ENCODE peak calls at places on chromosomes 6 and 20, in ten cellular contexts. X is fibroblast of lung, H is tibial artery, I is OCI-LY7, M is A549, T is uterus, V is stomach, Q is lung, N is psoas muscle, Y is left lung. W is an unnamed sample. For H3K4me1, the result is how much of the 10 kb centered on the place peaks cover.

GRCh38 chr6:37688088-37688850 is 9.4 kb downstream of the MDGA1 start:
- DNase-seq in I (peak), V (no peak), N (no peak), X (no peak), M (no peak), T (no peak), H (no peak), Q (no peak), Y (no peak), W (no peak)

GRCh38 chr6:112016335-112016734 is 37.6 kb upstream of the CCN6 start:
- DNase-seq in I (no peak), N (no peak), T (peak), H (no peak), X (peak), V (no peak), Y (no peak), M (no peak), Q (no peak), W (no peak)

GRCh38 chr6:25172819-25173218 is 106.4 kb upstream of the CARMIL1 start:
- DNase-seq in Y (no peak), I (no peak), T (no peak), X (peak), N (no peak), Q (no peak), H (no peak), V (no peak), M (peak), W (no peak)

GRCh38 chr6:1636971-1637871 is 27.5 kb downstream of the FOXC1 start:
- DNase-seq in I (peak), T (no peak), Y (no peak), V (peak), H (peak), X (peak), Q (no peak), M (peak), N (no peak), W (no peak)

GRCh38 chr20:2558581-2559301 is 22.4 kb downstream of the TMC2 start:
- DNase-seq in X (peak), H (no peak), M (no peak), N (no peak), I (no peak), T (no peak), Y (no peak), Q (peak), V (no peak), W (no peak)

GRCh38 chr6:166861304-166861703 is 95.0 kb downstream of the RNASET2 start:
- DNase-seq in H (no peak), M (no peak), T (no peak), X (no peak), N (no peak), I (no peak), Y (no peak), Q (no peak), V (no peak), W (no peak)

GRCh38 chr6:80227545-80227944 is 121.1 kb downstream of the BCKDHB start:
- DNase-seq in T (no peak), Y (no peak), M (no peak), I (no peak), Q (no peak), H (no peak), X (peak), V (no peak), N (no peak), W (no peak)

GRCh38 chr6:87700729-87701675 is 1.0 kb downstream of the AKIRIN2 start:
- DNase-seq in M (peak), Q (peak), T (peak), I (peak), V (no peak), H (peak), Y (peak), X (peak), N (peak), W (peak)

GRCh38 chr6:125546827-125547226 is 202.6 kb upstream of the HEY2 start:
- DNase-seq in H (peak), Y (no peak), N (no peak), Q (no peak), M (peak), V (no peak), I (no peak), T (no peak), X (no peak), W (peak)

GRCh38 chr20:33992145-33992922 is 1.4 kb upstream of the RALY start:
- DNase-seq in V (no peak), N (no peak), H (no peak), X (peak), Y (no peak), M (no peak), Q (no peak), I (no peak), T (no peak), W (no peak)

GRCh38 chr20:31496761-31497295 is 17.4 kb upstream of the HM13 start:
- DNase-seq in T (peak), N (peak), H (peak), Y (peak), X (no peak), Q (no peak), V (no peak), M (no peak), I (no peak), W (peak)

GRCh38 chr6:166361080-166361429 is 18.7 kb upstream of the SFT2D1 start:
- DNase-seq in T (no peak), X (no peak), I (no peak), Y (peak), Q (peak), H (no peak), N (peak), M (no peak), V (no peak), W (no peak)

GRCh38 chr6:18207949-18208348 is 52.7 kb downstream of the KDM1B start:
- DNase-seq in Y (no peak), I (no peak), N (no peak), H (no peak), Q (no peak), V (no peak), T (no peak), M (no peak), X (no peak), W (no peak)

GRCh38 chr6:116158641-116159040 is 32.7 kb upstream of the COL10A1 start:
- DNase-seq in V (no peak), H (no peak), Y (no peak), N (no peak), M (no peak), T (no peak), I (no peak), Q (no peak), X (peak), W (no peak)

GRCh38 chr6:20717743-20718142 is 183.5 kb downstream of the CDKAL1 start:
- DNase-seq in H (no peak), Y (no peak), X (no peak), I (no peak), Q (no peak), M (no peak), T (no peak), N (no peak), V (no peak), W (no peak)

GRCh38 chr6:131998255-131998982 is 47.2 kb upstream of the CCN2 start:
- DNase-seq in I (no peak), N (no peak), X (peak), M (no peak), Q (no peak), V (no peak), H (peak), T (no peak), Y (no peak), W (no peak)

GRCh38 chr6:9316831-9317230 is 881.5 kb upstream of the SLC35B3 start:
- DNase-seq in N (no peak), V (no peak), X (no peak), M (no peak), Y (no peak), I (no peak), H (no peak), T (no peak), Q (no peak), W (no peak)

GRCh38 chr6:67133973-67134372 is 1426.9 kb upstream of the EYS start:
- DNase-seq in Y (no peak), T (no peak), Q (no peak), M (no peak), X (no peak), H (no peak), I (no peak), V (no peak), N (no peak), W (no peak)
- H3K4me1 ChIP-seq in Y (under half), T (under half), Q (under half), M (under half), X (under half), H (under half), I (under half), V (under half), N (under half), W (under half)

GRCh38 chr6:107328081-107328480 is 131.3 kb downstream of the PDSS2 start:
- DNase-seq in H (no peak), Y (no peak), M (no peak), N (no peak), X (no peak), T (no peak), Q (no peak), I (no peak), V (no peak), W (no peak)

GRCh38 chr6:107330190-107330589 is 129.2 kb downstream of the PDSS2 start:
- DNase-seq in X (no peak), N (no peak), V (no peak), M (no peak), Y (no peak), T (no peak), Q (peak), H (no peak), I (peak), W (no peak)

GRCh38 chr6:107333491-107333890 is 125.9 kb downstream of the PDSS2 start:
- DNase-seq in X (no peak), V (no peak), Y (no peak), N (no peak), M (no peak), I (no peak), T (no peak), H (no peak), Q (no peak), W (no peak)

GRCh38 chr6:107331409-107332386 is 127.7 kb downstream of the PDSS2 start:
- DNase-seq in Y (no peak), N (no peak), H (no peak), X (peak), T (no peak), Q (no peak), V (no peak), M (no peak), I (no peak), W (no peak)

GRCh38 chr6:107329063-107329462 is 130.3 kb downstream of the PDSS2 start:
- DNase-seq in V (no peak), M (no peak), Y (no peak), X (no peak), Q (no peak), H (no peak), I (no peak), N (no peak), T (no peak), W (no peak)
- TF ChIP-seq CTCF in V (no peak), M (no peak), Y (no peak), X (no peak), Q (no peak), H (no peak), I (no peak), N (no peak), T (no peak), W (no peak)

DNA sequence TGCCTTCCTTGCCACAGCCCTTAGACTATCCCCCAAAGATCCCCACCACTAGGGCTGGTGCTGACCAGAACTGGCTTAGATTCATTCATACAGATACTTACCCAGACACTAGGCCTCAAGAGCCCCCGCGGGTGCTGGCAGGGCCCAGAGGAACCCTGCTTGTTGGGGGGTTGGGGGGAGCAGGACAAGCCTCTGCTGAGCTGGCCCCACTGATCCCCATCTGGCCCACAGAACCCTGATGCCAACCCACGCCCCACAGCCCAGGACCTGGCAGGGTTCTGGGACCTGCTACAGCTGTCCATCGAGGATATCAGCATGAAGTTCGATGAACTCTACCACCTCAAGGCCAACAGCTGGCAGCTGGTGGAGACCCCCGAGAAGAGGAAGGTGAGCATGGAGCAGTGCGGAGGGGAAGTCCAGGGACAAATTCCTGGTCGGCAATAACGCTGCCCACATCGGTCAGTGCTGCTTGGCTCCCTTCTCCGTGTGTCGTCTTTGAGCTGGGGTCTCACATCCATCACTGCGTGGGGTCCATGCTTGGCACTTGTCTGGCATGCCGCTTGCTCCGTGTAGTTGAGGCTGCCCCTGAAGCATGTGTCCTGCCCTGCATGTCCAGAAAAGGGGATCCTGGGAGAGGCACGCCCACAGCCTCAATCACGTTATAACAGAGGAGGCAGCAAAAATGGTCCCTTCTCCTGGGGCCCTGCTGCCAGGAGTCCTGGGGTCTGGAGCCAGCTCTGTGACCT is 15.5 kb upstream of the MYL9 start:
- DNase-seq in V (no peak), T (no peak), H (peak), I (no peak), X (no peak), M (no peak), Y (no peak), Q (no peak), N (no peak), W (no peak)
- H3K4me1 ChIP-seq in V (under half), T (under half), H (under half), I (under half), X (under half), M (under half), Y (under half), Q (under half), N (under half), W (under half)

GRCh38 chr6:53860511-53860910 is 65.7 kb downstream of the LRRC1 start:
- DNase-seq in Q (no peak), I (no peak), Y (no peak), V (no peak), T (no peak), M (no peak), H (no peak), N (no peak), X (no peak), W (no peak)

GRCh38 chr6:53866231-53866630 is 71.4 kb downstream of the LRRC1 start:
- DNase-seq in N (no peak), Q (no peak), M (no peak), V (no peak), I (no peak), X (peak), Y (no peak), H (no peak), T (no peak), W (no peak)

GRCh38 chr6:53861543-53861942 is 66.7 kb downstream of the LRRC1 start:
- DNase-seq in Q (no peak), Y (no peak), H (no peak), T (no peak), I (no peak), V (no peak), X (peak), N (no peak), M (no peak), W (no peak)

GRCh38 chr6:53858913-53859312 is 64.1 kb downstream of the LRRC1 start:
- DNase-seq in N (no peak), I (no peak), Y (no peak), V (no peak), M (no peak), X (no peak), Q (no peak), T (no peak), H (no peak), W (no peak)

GRCh38 chr6:53862517-53863457 is 68.0 kb downstream of the LRRC1 start:
- DNase-seq in Q (no peak), T (no peak), I (no peak), H (no peak), V (no peak), X (peak), N (no peak), M (no peak), Y (no peak), W (no peak)
- TF ChIP-seq CTCF in Q (no peak), T (no peak), I (no peak), H (peak), V (no peak), X (no peak), N (no peak), M (no peak), Y (no peak), W (no peak)

GRCh38 chr20:1373614-1374013 is 19.2 kb downstream of the FKBP1A start:
- DNase-seq in V (no peak), T (no peak), I (no peak), Q (no peak), Y (no peak), H (no peak), M (no peak), X (no peak), N (no peak), W (peak)
- H3K4me1 ChIP-seq in V (half or more), T (under half), I (under half), Q (under half), Y (half or more), H (under half), M (under half), X (under half), N (half or more), W (under half)

DNA sequence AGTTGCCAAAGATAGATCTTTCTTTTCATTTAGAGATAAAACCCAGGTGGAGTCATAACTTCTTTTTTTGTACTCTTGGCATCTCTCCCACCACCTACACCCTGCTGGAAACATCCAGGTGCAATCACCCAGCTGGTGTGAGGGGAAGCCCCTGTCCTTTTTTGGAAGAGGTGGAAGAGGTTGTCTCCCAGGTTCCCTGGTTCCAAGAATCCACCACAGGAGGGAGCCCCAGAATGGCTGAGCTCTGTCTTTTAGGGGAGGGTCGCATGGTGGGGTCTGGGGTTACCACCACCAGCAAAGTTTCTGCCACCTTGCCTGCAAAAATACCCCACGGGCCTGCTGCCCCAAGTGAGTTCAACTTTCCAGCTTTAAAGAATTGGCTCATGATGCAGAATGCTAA is 10.8 kb downstream of the SMOC2 start:
- DNase-seq in Y (no peak), M (no peak), X (no peak), Q (no peak), N (no peak), H (no peak), V (no peak), T (no peak), I (no peak), W (no peak)
- TF ChIP-seq CTCF in Y (peak), M (no peak), X (no peak), Q (no peak), N (no peak), H (peak), V (no peak), T (peak), I (no peak), W (no peak)

GRCh38 chr6:43511824-43512415 is 1.8 kb upstream of the LRRC73 start:
- DNase-seq in Y (no peak), H (no peak), I (no peak), V (no peak), Q (no peak), X (no peak), M (no peak), N (peak), T (no peak), W (no peak)
- H3K4me1 ChIP-seq in Y (half or more), H (under half), I (under half), V (under half), Q (under half), X (under half), M (under half), N (under half), T (under half), W (under half)

GRCh38 chr6:159758031-159759001 is 3.5 kb upstream of the ACAT2 start:
- DNase-seq in T (no peak), M (peak), N (no peak), I (no peak), Y (no peak), X (peak), V (no peak), H (no peak), Q (no peak), W (no peak)
- TF ChIP-seq CTCF in T (no peak), M (no peak), N (no peak), I (peak), Y (no peak), X (no peak), V (no peak), H (no peak), Q (no peak), W (no peak)

GRCh38 chr6:44074383-44075136 is 52.7 kb downstream of the MRPL14 start:
- DNase-seq in Q (peak), N (peak), T (peak), H (peak), M (peak), X (peak), Y (peak), V (peak), I (peak), W (peak)
- H3K4me1 ChIP-seq in Q (under half), N (under half), T (under half), H (under half), M (under half), X (under half), Y (under half), V (under half), I (under half), W (under half)